ENCODE peak calls at places on chromosomes 3 and 15, in nine cellular contexts. X is CD8-positive, alpha-beta T cell; J is mucosa of descending colon; V is tibial artery; Q is brain microvascular endothelial cell; Y is adrenal gland; F is OCI-LY7; K is ovary; D is transverse colon. P is an unnamed sample.
A peak's percentile ranks its signal among the peaks of the same experiment; 100 is the strongest.

GRCh38 chr3:142027713-142028112 is 121.6 kb downstream of the TFDP2 start:
- DNase-seq in X (no peak), J (no peak), V (no peak), Q (peak; percentile 49), Y (no peak), F (peak; percentile 80), K (no peak), D (peak; percentile 41), P (no peak)

GRCh38 chr3:194396897-194397756 is 1.9 kb downstream of the GP5 start:
- DNase-seq in X (peak; percentile 15), J (peak; percentile 38), V (peak; percentile 59), Q (no peak), Y (no peak), F (no peak), K (peak; percentile 44), D (no peak), P (no peak)

GRCh38 chr3:120170223-120170622 is 76.0 kb upstream of the GSK3B start:
- DNase-seq in X (no peak), J (no peak), V (no peak), Q (no peak), Y (no peak), F (no peak), K (no peak), D (no peak), P (peak; percentile 58)

GRCh38 chr3:192422998-192423349 is 304.4 kb downstream of the FGF12 start:
- DNase-seq in X (no peak), J (no peak), V (no peak), Q (no peak), Y (no peak), F (peak; percentile 20), K (no peak), D (no peak), P (no peak)

GRCh38 chr3:162569314-162569713 is 1072.7 kb downstream of the OTOL1 start:
- DNase-seq in X (no peak), J (no peak), V (no peak), Q (no peak), Y (no peak), F (no peak), K (no peak), D (no peak), P (no peak)

GRCh38 chr3:157311633-157312365 is 124.9 kb upstream of the PTX3 start:
- DNase-seq in X (no peak), J (no peak), V (no peak), Q (no peak), Y (no peak), F (no peak), K (no peak), D (no peak), P (peak; percentile 97)

GRCh38 chr3:194688207-194688711 is 2.6 kb downstream of the FAM43A start:
- DNase-seq in X (peak; percentile 19), J (no peak), V (no peak), Q (no peak), Y (no peak), F (peak; percentile 89), K (peak; percentile 38), D (peak; percentile 61), P (no peak)

GRCh38 chr3:191412764-191413163 is 48.2 kb upstream of the PYDC2 start:
- DNase-seq in X (no peak), J (no peak), V (no peak), Q (peak; percentile 91), Y (no peak), F (no peak), K (no peak), D (no peak), P (peak; percentile 79)

GRCh38 chr15:28959326-28959725 is 73.6 kb downstream of the APBA2 start:
- DNase-seq in X (no peak), J (no peak), V (no peak), Q (no peak), Y (no peak), F (no peak), K (no peak), D (no peak), P (no peak)

GRCh38 chr3:159788291-159788690 is 200.3 kb upstream of the IL12A start:
- DNase-seq in X (no peak), J (no peak), V (no peak), Q (no peak), Y (no peak), F (no peak), K (no peak), D (no peak), P (no peak)

GRCh38 chr3:113668015-113668414 is 28.4 kb downstream of the USF3 start:
- DNase-seq in X (no peak), J (no peak), V (no peak), Q (peak; percentile 58), Y (no peak), F (no peak), K (no peak), D (no peak), P (no peak)

GRCh38 chr3:13707456-13707855 is 158.5 kb downstream of the FBLN2 start:
- DNase-seq in X (no peak), J (no peak), V (peak; percentile 11), Q (no peak), Y (no peak), F (no peak), K (peak; percentile 0), D (no peak), P (no peak)

GRCh38 chr3:71309342-71309741 is 274.2 kb downstream of the FOXP1 start:
- DNase-seq in X (peak; percentile 26), J (no peak), V (no peak), Q (no peak), Y (no peak), F (no peak), K (no peak), D (no peak), P (no peak)

GRCh38 chr3:143445118-143445517 is 325.5 kb downstream of the CHST2 start:
- DNase-seq in X (no peak), J (no peak), V (no peak), Q (peak; percentile 23), Y (no peak), F (no peak), K (no peak), D (no peak), P (no peak)

GRCh38 chr3:128052831-128053419 is 688 bp downstream of the SEC61A1 start:
- DNase-seq in X (no peak), J (no peak), V (no peak), Q (no peak), Y (no peak), F (no peak), K (no peak), D (no peak), P (no peak)

GRCh38 chr15:31178705-31179104 is 77.2 kb upstream of the TRPM1 start:
- DNase-seq in X (no peak), J (no peak), V (no peak), Q (no peak), Y (no peak), F (no peak), K (no peak), D (no peak), P (no peak)

DNA sequence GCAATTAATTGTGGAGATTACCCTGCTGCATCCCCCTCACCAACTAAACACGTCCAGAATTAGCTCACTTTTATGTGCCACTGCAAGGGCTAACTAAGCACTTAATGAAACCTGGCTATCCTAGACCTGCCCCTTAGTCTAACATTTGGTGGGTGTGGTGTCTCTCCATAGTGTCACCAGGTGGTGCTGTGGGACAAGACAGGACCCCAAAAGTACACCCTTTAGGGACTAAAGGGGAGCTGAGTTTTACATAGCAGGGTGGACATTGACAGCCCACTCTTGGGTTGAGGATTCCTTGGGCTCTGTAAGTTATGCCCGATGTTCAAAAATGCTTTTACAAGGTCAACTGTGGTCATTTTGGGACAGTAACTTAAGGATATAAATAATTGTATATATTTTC is 5.7 kb downstream of the DUT start:
- DNase-seq in X (no peak), J (no peak), V (no peak), Q (no peak), Y (no peak), F (peak; percentile 47), K (no peak), D (no peak), P (no peak)
- TF ChIP-seq CTCF in X (no peak), J (no peak), V (no peak), Q (peak; percentile 53), Y (no peak), F (peak; percentile 77), K (no peak), D (no peak), P (peak; percentile 31)

GRCh38 chr3:115098354-115099073 is 48.6 kb downstream of the ZBTB20 start:
- DNase-seq in X (no peak), J (no peak), V (no peak), Q (no peak), Y (no peak), F (no peak), K (no peak), D (no peak), P (no peak)
- H3K4me3 ChIP-seq in X (no peak overlapping the region), J (no peak overlapping the region), V (no peak overlapping the region), Q (no peak overlapping the region), Y (no peak overlapping the region), F (no peak overlapping the region), K (no peak overlapping the region), D (no peak overlapping the region), P (no peak overlapping the region)

GRCh38 chr3:44814751-44815150 is 47.0 kb upstream of the TMEM42 start:
- DNase-seq in X (no peak), J (no peak), V (no peak), Q (no peak), Y (no peak), F (no peak), K (no peak), D (no peak), P (no peak)
- H3K36me3 ChIP-seq in X (no peaks in the 10 kb centered on the region), J (no peaks in the 10 kb centered on the region), V (no peaks in the 10 kb centered on the region), Q (no peaks in the 10 kb centered on the region), Y (no peaks in the 10 kb centered on the region), F (peaks cover 89% of the 10 kb centered on the region), K (no peaks in the 10 kb centered on the region), D (no peaks in the 10 kb centered on the region), P (no peaks in the 10 kb centered on the region)

GRCh38 chr3:43583481-43583880 is 38.3 kb downstream of the ANO10 start:
- DNase-seq in X (no peak), J (no peak), V (no peak), Q (no peak), Y (no peak), F (peak; percentile 4), K (no peak), D (no peak), P (no peak)
- TF ChIP-seq CTCF in X (no peak), J (no peak), V (no peak), Q (peak; percentile 22), Y (no peak), F (peak; percentile 53), K (no peak), D (no peak), P (peak; percentile 5)

GRCh38 chr15:80823995-80824394 is 44.8 kb downstream of the CEMIP start:
- DNase-seq in X (no peak), J (no peak), V (no peak), Q (no peak), Y (no peak), F (peak; percentile 51), K (no peak), D (no peak), P (no peak)
- H3K4me3 ChIP-seq in X (no peak overlapping the region), J (no peak overlapping the region), V (no peak overlapping the region), Q (no peak overlapping the region), Y (no peak overlapping the region), F (no peak overlapping the region), K (no peak overlapping the region), D (no peak overlapping the region), P (no peak overlapping the region)

P was measured in BJ.